ENCODE peak calls at places on chromosome 12, in seven cellular contexts. N is BJ; R is fibroblast of mammary gland; Z is A549; K is Calu3; D is NB4; B is activated CD8-positive, alpha-beta T cell treated with anti-CD3 and anti-CD28 coated beads for 36 hours. X is an unnamed sample.
A peak's percentile ranks its signal among the peaks of the same experiment; 100 is the strongest.

GRCh38 chr12:58804749-58805148 is 115.6 kb downstream of the LRIG3 start:
- DNase-seq in D (peak; percentile 14), K (peak; percentile 7), N (no peak), R (no peak), B (no peak), Z (peak; percentile 9), X (peak; percentile 9)

GRCh38 chr12:16348435-16349131 is 1.1 kb downstream of the MGST1 start:
- DNase-seq in N (no peak), B (no peak), Z (no peak), R (peak; percentile 32), K (no peak), D (peak; percentile 26), X (peak; percentile 4)

GRCh38 chr12:117158911-117159310 is 31.4 kb downstream of the FBXO21 start:
- DNase-seq in N (no peak), D (no peak), K (no peak), Z (no peak), R (no peak), B (no peak), X (no peak)

GRCh38 chr12:114123108-114123507 is 157.0 kb upstream of the RBM19 start:
- DNase-seq in Z (no peak), D (no peak), K (no peak), N (no peak), B (no peak), R (no peak), X (no peak)

GRCh38 chr12:23066095-23066494 is 441.1 kb downstream of the ETNK1 start:
- DNase-seq in D (no peak), K (no peak), Z (no peak), R (peak; percentile 70), B (no peak), N (no peak), X (no peak)

GRCh38 chr12:122967151-122967550 is 888 bp upstream of the ABCB9 start:
- DNase-seq in K (no peak), R (no peak), Z (no peak), B (no peak), N (no peak), D (no peak), X (no peak)

GRCh38 chr12:67647547-67648305 is 819 bp upstream of the DYRK2 start:
- DNase-seq in N (peak; percentile 66), D (peak; percentile 66), K (peak; percentile 87), B (peak; percentile 56), R (peak; percentile 84), Z (peak; percentile 87), X (peak; percentile 54)

GRCh38 chr12:75135021-75135420 is 74.6 kb downstream of the KCNC2 start:
- DNase-seq in B (no peak), K (no peak), N (no peak), D (no peak), Z (no peak), R (no peak), X (no peak)

GRCh38 chr12:12582895-12583303 is 20.2 kb upstream of the DUSP16 start:
- DNase-seq in N (no peak), B (peak; percentile 76), R (peak; percentile 29), Z (peak; percentile 79), D (peak; percentile 21), K (peak; percentile 26), X (peak; percentile 96)

GRCh38 chr12:68538722-68539614 is 71.7 kb upstream of the RAP1B start:
- DNase-seq in K (no peak), D (peak; percentile 92), Z (no peak), B (peak; percentile 82), R (peak; percentile 70), N (no peak), X (peak; percentile 56)

GRCh38 chr12:105623337-105623736 is 292.8 kb downstream of the C12orf75 start:
- DNase-seq in D (no peak), Z (no peak), K (no peak), R (no peak), B (no peak), N (no peak), X (no peak)

GRCh38 chr12:98532687-98533304 is 17.4 kb downstream of the TMPO start:
- DNase-seq in K (peak; percentile 66), Z (peak; percentile 49), R (peak; percentile 66), D (peak; percentile 76), B (no peak), N (no peak), X (peak; percentile 48)

GRCh38 chr12:89108265-89108664 is 244.0 kb downstream of the DUSP6 start:
- DNase-seq in D (no peak), N (no peak), K (no peak), Z (no peak), B (no peak), R (no peak), X (no peak)

GRCh38 chr12:65606008-65606766 is 218.1 kb upstream of the HMGA2 start:
- DNase-seq in N (no peak), D (no peak), B (no peak), K (no peak), R (no peak), Z (no peak), X (no peak)

GRCh38 chr12:29455087-29455486 is 42.4 kb downstream of the OVCH1 start:
- DNase-seq in B (no peak), D (no peak), K (no peak), R (no peak), N (no peak), Z (no peak), X (no peak)

GRCh38 chr12:65631621-65632111 is 192.6 kb upstream of the HMGA2 start:
- DNase-seq in N (peak; percentile 100), B (no peak), K (peak; percentile 72), Z (peak; percentile 58), R (peak; percentile 100), D (no peak), X (no peak)

GRCh38 chr12:14714437-14714836 is 18.0 kb upstream of the GUCY2C start:
- DNase-seq in N (no peak), R (no peak), K (no peak), Z (no peak), D (no peak), B (no peak), X (no peak)

GRCh38 chr12:47903151-47903611 is 1.6 kb downstream of the VDR start:
- DNase-seq in B (peak; percentile 55), R (peak; percentile 76), K (no peak), Z (no peak), D (peak; percentile 76), N (peak; percentile 51), X (peak; percentile 63)

GRCh38 chr12:3898751-3899150 is 25.6 kb upstream of the PARP11 start:
- DNase-seq in B (no peak), N (no peak), R (no peak), K (no peak), D (no peak), Z (no peak), X (no peak)

GRCh38 chr12:96212456-96213375 is 18.5 kb downstream of the ELK3 start:
- DNase-seq in B (no peak), K (no peak), N (no peak), Z (no peak), R (no peak), D (no peak), X (no peak)

GRCh38 chr12:96213869-96214268 is 19.7 kb downstream of the ELK3 start:
- DNase-seq in B (no peak), R (no peak), K (no peak), D (no peak), Z (no peak), N (no peak), X (no peak)

GRCh38 chr12:96219700-96220206 is 25.6 kb downstream of the ELK3 start:
- DNase-seq in D (peak; percentile 49), Z (peak; percentile 99), N (peak; percentile 90), B (no peak), K (peak; percentile 94), R (peak; percentile 99), X (no peak)

GRCh38 chr12:96218989-96219678 is 25.0 kb downstream of the ELK3 start:
- DNase-seq in R (no peak), K (peak; percentile 22), B (no peak), N (no peak), D (no peak), Z (peak; percentile 28), X (no peak)

DNA sequence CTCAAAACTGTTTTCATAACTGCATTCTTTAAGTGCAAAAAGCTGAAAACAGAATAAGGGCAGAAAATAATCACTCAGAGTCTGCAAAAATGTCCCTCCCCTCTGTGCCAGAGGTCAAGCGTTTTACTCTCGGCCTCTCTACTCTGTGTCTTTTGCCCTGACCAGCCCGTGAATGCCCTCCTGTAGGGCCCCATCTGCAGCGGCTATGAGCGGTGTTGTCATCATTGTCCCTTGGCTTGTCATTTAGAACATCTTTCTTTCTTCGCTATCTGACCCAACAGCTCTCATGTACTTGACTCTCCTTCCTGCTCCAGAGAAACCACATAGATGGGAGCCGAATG is 21.7 kb downstream of the ELK3 start:
- DNase-seq in K (no peak), B (no peak), N (no peak), Z (no peak), D (no peak), R (no peak), X (no peak)
- TF ChIP-seq CTCF in K (no peak), B (no peak), N (no peak), Z (no peak), D (no peak), R (no peak), X (no peak)

DNA sequence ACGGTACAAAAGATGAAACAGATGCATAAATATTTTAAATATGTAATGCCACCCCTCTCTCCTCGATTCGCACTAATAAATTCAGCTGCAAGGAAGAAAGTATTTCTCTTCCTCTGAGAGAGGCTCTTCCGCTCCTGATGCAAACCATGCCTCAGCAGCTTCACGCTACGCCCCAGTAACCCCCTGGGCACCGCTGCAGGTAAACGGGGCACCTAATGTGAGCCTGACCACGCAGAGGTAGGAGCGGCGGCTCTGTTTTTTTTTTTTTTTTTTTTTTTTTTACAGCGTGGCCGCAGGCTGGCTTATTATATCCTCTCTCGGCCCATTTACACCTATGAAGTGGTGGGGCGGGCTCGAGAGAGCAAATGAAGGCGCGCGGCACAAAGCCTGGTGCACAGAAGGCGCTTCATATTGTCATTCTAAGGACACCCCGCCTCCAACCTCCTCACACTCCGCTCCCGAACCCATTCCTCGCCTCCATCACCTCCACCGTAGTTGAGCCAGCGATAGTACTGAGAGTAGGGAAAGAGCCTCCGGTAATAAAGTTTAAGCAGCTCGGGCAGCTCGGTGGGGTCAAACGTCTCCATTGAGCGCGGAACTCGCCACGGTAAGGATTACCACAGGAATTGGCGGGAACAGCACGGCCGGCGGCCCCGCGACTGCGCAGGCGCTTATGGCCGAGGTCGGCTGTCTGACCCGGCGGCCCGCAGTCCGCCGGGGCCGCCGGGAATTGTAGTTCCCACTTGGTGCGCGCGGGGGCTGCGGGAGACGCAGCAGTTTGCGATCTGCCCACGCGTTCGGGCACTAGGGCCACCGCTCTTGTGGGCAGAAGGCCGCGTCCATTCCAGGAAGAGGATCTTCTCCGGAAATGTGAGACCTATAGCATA is at the start of gene PRIM1:
- DNase-seq in Z (peak; percentile 93), N (no peak), K (peak; percentile 93), B (peak; percentile 94), R (peak; percentile 71), D (peak; percentile 95), X (peak; percentile 94)
- TF ChIP-seq CTCF in Z (no peak), N (peak; percentile 23), K (peak; percentile 73), B (no peak), R (no peak), D (no peak), X (peak; percentile 7)

GRCh38 chr12:93242154-93242958 is 135.4 kb upstream of the NUDT4 start:
- DNase-seq in R (no peak), N (no peak), Z (no peak), K (no peak), D (no peak), B (no peak), X (no peak)
- TF ChIP-seq CTCF in R (peak; percentile 10), N (no peak), Z (no peak), K (no peak), D (no peak), B (no peak), X (no peak)

DNA sequence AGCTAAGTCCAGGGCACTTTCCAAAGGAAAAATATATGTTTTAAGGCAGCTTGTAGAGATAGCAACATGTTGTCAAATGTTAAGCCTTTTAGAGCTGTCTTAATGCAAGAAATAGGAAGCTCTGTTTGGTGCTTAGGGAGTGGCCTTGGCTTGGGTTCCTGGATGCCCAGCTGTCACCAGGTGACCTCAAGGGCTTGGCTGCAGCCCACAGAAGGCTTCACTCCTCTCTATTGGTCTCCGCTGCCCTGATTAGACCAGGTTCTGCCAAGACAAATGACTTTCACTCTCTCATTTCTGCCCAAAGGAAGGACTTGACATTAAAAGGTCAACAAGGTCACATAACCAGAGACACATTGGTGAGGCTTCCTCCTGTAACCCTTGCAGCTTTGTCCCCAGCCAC is 76.8 kb downstream of the WSCD2 start:
- DNase-seq in D (no peak), K (no peak), N (no peak), R (no peak), Z (no peak), B (no peak), X (no peak)
- TF ChIP-seq CTCF in D (no peak), K (no peak), N (no peak), R (no peak), Z (no peak), B (no peak), X (no peak)

X was measured in GM12865.